ENCODE peak calls at places on chromosomes 3 and 15, in seven cellular contexts. O, I, B, M, R, D and V are unnamed samples. For H3K9me3, the result is how much of the 10 kb centered on the place peaks cover.

GRCh38 chr15:29596266-29596665 is 226.0 kb downstream of the TJP1 start:
- DNase-seq in B (no peak), O (no peak), R (peak), I (no peak), D (no peak), M (peak), V (no peak)

GRCh38 chr3:71010731-71011455 is 572.6 kb downstream of the FOXP1 start:
- DNase-seq in D (peak), B (no peak), M (no peak), O (no peak), R (no peak), I (no peak), V (no peak)

GRCh38 chr15:53197426-53197839 is 407.3 kb upstream of the ONECUT1 start:
- DNase-seq in I (peak), D (no peak), B (peak), R (peak), M (peak), O (peak), V (peak)

GRCh38 chr15:75565062-75565970 is 13.8 kb downstream of the PTPN9 start:
- DNase-seq in B (no peak), M (peak), O (no peak), R (no peak), I (no peak), D (no peak), V (no peak)

GRCh38 chr15:56168394-56168793 is 75.3 kb downstream of the RFX7 start:
- DNase-seq in D (no peak), M (peak), I (no peak), B (no peak), O (no peak), R (no peak), V (no peak)

GRCh38 chr3:193788189-193788946 is 195.4 kb downstream of the OPA1 start:
- DNase-seq in M (peak), D (no peak), O (peak), I (peak), R (peak), B (peak), V (peak)

GRCh38 chr3:156553705-156554356 is 1.1 kb downstream of the SSR3 start:
- DNase-seq in I (no peak), D (no peak), B (peak), M (peak), R (no peak), O (no peak), V (no peak)

GRCh38 chr3:157916672-157917071 is 189.5 kb downstream of the SHOX2 start:
- DNase-seq in D (no peak), O (no peak), M (peak), I (no peak), B (no peak), R (peak), V (no peak)

GRCh38 chr15:53266176-53266575 is 476.0 kb upstream of the ONECUT1 start:
- DNase-seq in B (no peak), I (no peak), D (no peak), R (no peak), M (no peak), O (no peak), V (no peak)

GRCh38 chr15:39188314-39188713 is 392.6 kb upstream of the THBS1 start:
- DNase-seq in I (no peak), B (no peak), M (no peak), R (no peak), O (no peak), D (no peak), V (no peak)

GRCh38 chr15:78850926-78851600 is 21.6 kb upstream of the MORF4L1 start:
- DNase-seq in I (no peak), B (no peak), D (no peak), O (no peak), R (no peak), M (no peak), V (no peak)

GRCh38 chr3:117526485-117527079 is 817.0 kb downstream of the TUSC7 start:
- DNase-seq in M (peak), O (no peak), B (peak), R (peak), D (no peak), I (no peak), V (peak)

GRCh38 chr15:63945838-63946298 is 100.4 kb downstream of the DAPK2 start:
- DNase-seq in D (no peak), O (peak), R (no peak), M (no peak), I (no peak), B (no peak), V (peak)

GRCh38 chr3:121748638-121749275 is 784 bp downstream of the GOLGB1 start:
- DNase-seq in B (no peak), M (peak), I (no peak), R (no peak), O (peak), D (peak), V (peak)

DNA sequence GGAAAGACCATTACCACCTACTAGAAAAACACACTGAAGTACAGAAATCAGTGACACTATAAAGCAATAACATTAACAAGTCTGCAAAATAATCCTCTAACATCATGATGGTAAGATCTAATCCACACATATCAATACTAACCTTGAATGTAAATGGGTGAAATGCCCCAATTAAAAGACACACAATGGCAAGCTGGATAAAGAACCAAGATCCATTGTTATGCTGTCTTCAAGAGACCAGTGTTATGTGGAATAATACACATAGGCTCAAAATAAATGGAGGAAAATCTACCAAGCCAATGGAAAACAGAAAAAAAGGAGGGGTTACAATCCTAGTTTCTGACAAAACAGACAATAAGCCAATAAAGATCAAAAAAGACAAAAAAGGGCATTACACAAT is 13.5 kb downstream of the OR5K3 start:
- DNase-seq in B (no peak), O (no peak), R (no peak), I (no peak), D (no peak), M (no peak), V (no peak)
- H3K9me3 ChIP-seq in B (under half), O (under half), R (under half), I (under half), D (under half), M (under half), V (under half)

GRCh38 chr15:40439461-40440299 is 1.1 kb upstream of the BAHD1 start:
- DNase-seq in I (peak), M (peak), B (peak), D (peak), O (peak), R (peak), V (no peak)

GRCh38 chr15:40437754-40438687 is 2.7 kb upstream of the BAHD1 start:
- DNase-seq in R (no peak), D (no peak), B (no peak), O (no peak), M (no peak), I (no peak), V (no peak)

GRCh38 chr15:40436892-40437753 is 3.6 kb upstream of the BAHD1 start:
- DNase-seq in O (no peak), I (no peak), R (no peak), B (no peak), M (no peak), D (no peak), V (no peak)

GRCh38 chr15:40440300-40441011 is at the start of gene BAHD1:
- DNase-seq in I (peak), B (peak), D (peak), M (peak), O (peak), R (peak), V (peak)

DNA sequence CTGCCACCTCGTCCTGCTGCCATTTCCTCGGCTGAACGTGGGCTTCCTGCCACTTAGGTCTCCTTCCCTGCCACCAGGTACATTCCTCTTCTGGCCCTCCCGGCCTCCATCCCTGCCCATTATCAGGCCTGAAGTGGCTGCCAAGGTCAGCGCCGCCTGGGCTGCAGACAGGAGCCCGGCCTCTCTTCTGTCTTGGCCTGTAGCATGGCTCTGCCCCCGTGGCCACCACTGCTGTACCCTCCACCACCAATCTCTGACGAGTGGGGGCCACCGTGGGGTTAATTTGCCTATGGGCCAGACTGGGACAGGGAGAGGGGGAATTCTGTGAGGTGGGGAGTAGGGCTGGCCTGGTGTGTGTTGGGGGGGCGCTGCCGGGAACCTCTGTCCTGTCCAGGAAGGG is 2.0 kb upstream of the BAHD1 start:
- DNase-seq in O (no peak), D (no peak), R (no peak), B (no peak), I (no peak), M (no peak), V (no peak)
- H3K27ac ChIP-seq in O (no peak), D (peak), R (no peak), B (no peak), I (no peak), M (no peak), V (no peak)

DNA sequence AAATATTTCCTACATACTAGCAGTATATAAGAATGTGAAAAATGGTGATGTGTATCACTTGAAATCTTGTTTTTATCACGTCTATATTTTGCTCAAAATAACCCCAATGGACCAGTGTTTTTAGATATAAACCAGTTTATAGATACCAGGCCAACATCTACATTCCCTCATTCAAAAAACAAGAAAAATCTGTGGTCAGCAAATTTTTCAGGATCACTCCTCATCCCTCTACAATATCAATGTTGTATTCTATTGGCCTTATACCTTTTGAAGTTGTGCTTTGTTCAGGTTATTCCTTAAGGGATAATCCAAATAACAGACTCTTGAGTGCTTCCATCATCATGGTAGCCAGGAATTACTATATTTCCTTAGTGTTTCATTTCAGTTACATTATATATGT is 332.9 kb upstream of the ARRDC4 start:
- DNase-seq in O (no peak), D (no peak), B (no peak), R (no peak), I (no peak), M (no peak), V (no peak)
- H3K9me3 ChIP-seq in O (under half), D (under half), B (under half), R (under half), I (under half), M (under half), V (under half)

DNA sequence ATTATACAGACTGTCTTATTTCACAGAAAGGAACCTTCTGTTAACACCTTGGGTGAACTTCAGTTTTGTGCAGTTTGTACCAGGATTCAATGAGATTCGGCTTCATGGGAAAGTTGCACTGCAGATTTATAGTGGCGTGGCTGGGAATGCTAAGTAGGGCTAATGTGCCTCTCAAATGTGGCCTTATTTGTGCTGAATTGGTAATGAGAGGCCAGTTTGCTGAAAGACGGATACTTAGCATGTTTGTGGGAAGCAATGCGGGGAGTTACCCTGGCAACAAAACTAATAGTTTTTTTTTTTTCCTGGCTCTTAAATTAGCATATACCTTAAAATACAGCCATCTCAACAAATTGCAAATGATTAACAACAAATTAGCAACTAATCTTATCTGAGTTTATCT is 28.6 kb upstream of the CEMIP start:
- DNase-seq in I (no peak), O (no peak), M (no peak), D (no peak), B (no peak), R (no peak), V (no peak)
- H3K27ac ChIP-seq in I (no peak), O (no peak), M (no peak), D (no peak), B (no peak), R (no peak), V (no peak)

DNA sequence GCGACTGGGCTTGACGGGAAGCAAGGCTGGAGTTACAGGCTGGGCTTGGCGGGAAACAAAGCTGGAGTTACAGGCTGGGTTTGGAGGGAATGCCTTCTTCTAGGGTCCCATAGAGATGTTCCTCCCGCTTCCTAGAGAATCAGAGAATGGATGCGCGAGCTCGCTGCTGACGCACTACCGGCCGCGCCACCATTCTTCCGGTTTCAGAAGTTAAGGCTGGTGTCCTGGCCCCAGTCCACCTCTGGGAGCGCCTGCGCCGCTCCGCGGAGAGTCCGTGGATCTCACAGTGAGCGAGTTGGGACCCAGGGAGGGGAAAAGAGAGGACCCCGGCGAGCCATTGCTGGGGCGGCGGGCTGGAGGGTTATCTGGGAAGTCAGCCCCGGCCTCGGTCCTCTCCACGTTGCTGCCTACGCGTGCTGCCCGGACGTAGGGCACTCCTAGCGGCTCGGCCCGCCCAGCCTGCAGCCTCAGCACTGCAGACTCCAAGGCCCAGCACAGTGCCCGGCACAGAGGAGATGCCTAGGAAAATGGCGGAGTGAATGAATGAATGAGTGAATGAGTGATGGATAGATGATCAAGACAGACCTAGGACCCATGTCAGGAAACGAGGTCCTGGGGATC is at the start of gene ZNF502:
- DNase-seq in O (peak), I (peak), M (peak), R (peak), B (peak), D (peak), V (peak)
- H3K9me3 ChIP-seq in O (under half), I (under half), M (under half), R (under half), B (half or more), D (under half), V (under half)

GRCh38 chr3:186964629-186965028 is 34.3 kb downstream of the ST6GAL1 start:
- DNase-seq in B (no peak), R (no peak), O (no peak), D (no peak), I (no peak), M (no peak), V (no peak)
- H3K27ac ChIP-seq in B (no peak), R (no peak), O (no peak), D (no peak), I (peak), M (no peak), V (peak)

DNA sequence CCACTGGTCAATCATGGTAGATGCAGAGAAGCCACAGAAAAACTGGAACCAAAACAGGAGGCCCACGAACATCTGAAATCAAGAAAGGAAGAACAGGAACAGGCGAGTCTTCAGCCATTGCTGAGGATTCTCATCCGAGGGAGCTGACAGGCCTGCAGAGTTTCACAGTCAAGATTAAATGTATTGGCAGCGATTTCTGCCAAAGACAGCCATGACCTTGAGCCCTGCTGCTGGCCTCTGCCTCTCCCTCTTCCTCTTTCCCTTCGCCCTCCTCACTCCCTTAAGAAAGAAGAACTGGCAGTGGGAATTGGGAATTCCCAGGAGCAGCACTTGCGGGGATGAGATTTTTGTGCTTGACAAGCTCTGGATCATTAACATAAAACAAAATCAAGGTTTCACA is 179.7 kb downstream of the ATP10A start:
- DNase-seq in D (no peak), M (no peak), O (no peak), I (no peak), B (no peak), R (no peak), V (no peak)
- H3K9me3 ChIP-seq in D (under half), M (under half), O (under half), I (under half), B (under half), R (under half), V (under half)

GRCh38 chr3:140236836-140237476 is 302.0 kb downstream of the CLSTN2 start:
- DNase-seq in O (no peak), B (no peak), D (no peak), R (no peak), I (no peak), M (peak), V (no peak)
- H3K27ac ChIP-seq in O (no peak), B (no peak), D (no peak), R (no peak), I (no peak), M (no peak), V (no peak)

DNA sequence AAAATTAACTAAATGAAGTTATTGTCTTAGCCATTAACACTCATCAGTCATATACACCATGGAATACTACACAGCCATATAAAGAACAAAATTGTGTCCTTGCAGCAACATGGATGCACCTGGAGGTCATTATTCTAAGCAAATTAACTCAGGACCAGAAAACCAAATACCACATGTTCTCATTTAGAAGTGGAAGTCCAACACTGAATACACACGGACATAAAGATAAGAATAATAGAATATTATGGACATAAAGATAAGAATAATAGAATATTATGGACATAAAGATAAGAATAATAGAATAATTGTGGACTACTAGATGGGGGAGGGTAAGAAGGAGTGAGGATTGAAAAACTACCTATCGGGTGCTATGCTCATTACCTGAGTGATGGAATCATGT is 122.3 kb downstream of the CHL1 start:
- DNase-seq in D (no peak), M (no peak), I (no peak), O (no peak), R (no peak), B (no peak), V (no peak)
- H3K9me3 ChIP-seq in D (under half), M (under half), I (under half), O (under half), R (under half), B (under half), V (under half)

GRCh38 chr3:24493951-24494615 is 567 bp downstream of the THRB start:
- DNase-seq in B (peak), R (peak), M (peak), O (peak), I (peak), D (no peak), V (peak)
- H3K27ac ChIP-seq in B (peak), R (peak), M (peak), O (peak), I (peak), D (peak), V (peak)